ENCODE peak calls at places on chromosomes 13 and 19, in nine cellular contexts. Z is GM23338; G is choroid plexus epithelial cell; L is CD8-positive, alpha-beta T cell; R is GM12865; V is WTC11; Q is fibroblast of pulmonary artery; J is foreskin fibroblast; A is NB4. K is an unnamed sample.

GRCh38 chr13:64958106-64958505 is 2272.0 kb downstream of the PCDH9 start:
- DNase-seq in R (no peak), J (no peak), L (no peak), V (no peak), Q (no peak), G (no peak), A (no peak), Z (no peak), K (no peak)

GRCh38 chr13:59906413-59907027 is 257.2 kb downstream of the DIAPH3 start:
- DNase-seq in V (no peak), A (peak; percentile 33), Z (peak; percentile 46), J (peak; percentile 33), Q (peak; percentile 72), L (no peak), G (peak; percentile 76), R (peak; percentile 17), K (no peak)

GRCh38 chr13:70171151-70171550 is 62.9 kb upstream of the KLHL1 start:
- DNase-seq in V (no peak), R (no peak), A (no peak), J (no peak), Q (no peak), Z (no peak), L (no peak), G (no peak), K (no peak)

GRCh38 chr19:55042688-55043087 is 4.6 kb upstream of the GP6 start:
- DNase-seq in A (no peak), Z (no peak), V (no peak), R (no peak), G (no peak), J (no peak), Q (no peak), L (no peak), K (no peak)

GRCh38 chr13:95129004-95129403 is 172.2 kb downstream of the ABCC4 start:
- DNase-seq in A (no peak), V (no peak), Z (no peak), G (no peak), L (no peak), Q (no peak), J (no peak), R (no peak), K (no peak)

GRCh38 chr13:110949116-110949515 is 34.2 kb upstream of the ANKRD10 start:
- DNase-seq in J (no peak), Z (no peak), Q (no peak), V (no peak), A (no peak), G (no peak), L (no peak), R (no peak), K (no peak)

GRCh38 chr19:38478273-38478971 is 44.9 kb downstream of the RYR1 start:
- DNase-seq in J (no peak), A (peak; percentile 50), G (peak; percentile 11), Q (peak; percentile 6), R (peak; percentile 38), L (no peak), Z (peak; percentile 39), V (peak; percentile 39), K (no peak)

GRCh38 chr13:97256343-97256783 is 34.2 kb downstream of the MBNL2 start:
- DNase-seq in A (no peak), Z (no peak), V (no peak), J (peak; percentile 67), R (no peak), L (no peak), G (peak; percentile 96), Q (peak; percentile 96), K (no peak)

GRCh38 chr19:5149508-5149907 is 180.6 kb downstream of the KDM4B start:
- DNase-seq in Z (no peak), L (no peak), V (no peak), A (no peak), Q (no peak), J (no peak), R (no peak), G (no peak), K (no peak)

GRCh38 chr13:22210134-22210930 is 539.5 kb downstream of the FGF9 start:
- DNase-seq in L (no peak), A (no peak), Q (no peak), J (no peak), V (peak; percentile 21), G (no peak), R (no peak), Z (peak; percentile 48), K (no peak)

GRCh38 chr13:43071824-43072223 is 48.4 kb downstream of the DNAJC15 start:
- DNase-seq in Z (peak; percentile 70), R (no peak), Q (no peak), G (no peak), A (no peak), L (no peak), V (no peak), J (no peak), K (no peak)

GRCh38 chr13:42392706-42393572 is 121.0 kb downstream of the AKAP11 start:
- DNase-seq in Z (no peak), Q (no peak), R (peak; percentile 58), G (peak; percentile 40), J (no peak), L (no peak), A (no peak), V (no peak), K (no peak)

GRCh38 chr19:58553799-58554493 is 959 bp downstream of the CHMP2A start:
- DNase-seq in A (peak; percentile 23), L (no peak), Z (no peak), R (no peak), V (no peak), Q (no peak), G (no peak), J (no peak), K (no peak)

GRCh38 chr13:113903361-113903760 is 39.5 kb upstream of the GAS6 start:
- DNase-seq in Z (no peak), R (no peak), Q (no peak), J (peak; percentile 60), L (no peak), G (no peak), V (no peak), A (no peak), K (no peak)

GRCh38 chr13:42225051-42225450 is 46.9 kb upstream of the AKAP11 start:
- DNase-seq in J (no peak), R (no peak), Q (no peak), Z (no peak), G (no peak), A (no peak), V (no peak), L (no peak), K (no peak)

GRCh38 chr13:80263745-80264513 is 77.0 kb downstream of the SPRY2 start:
- DNase-seq in Z (no peak), V (no peak), A (no peak), Q (no peak), G (no peak), L (no peak), J (no peak), R (no peak), K (no peak)

GRCh38 chr13:97249093-97249787 is 27.1 kb downstream of the MBNL2 start:
- DNase-seq in Z (no peak), Q (peak; percentile 69), A (no peak), L (no peak), G (peak; percentile 95), R (no peak), V (no peak), J (no peak), K (no peak)

DNA sequence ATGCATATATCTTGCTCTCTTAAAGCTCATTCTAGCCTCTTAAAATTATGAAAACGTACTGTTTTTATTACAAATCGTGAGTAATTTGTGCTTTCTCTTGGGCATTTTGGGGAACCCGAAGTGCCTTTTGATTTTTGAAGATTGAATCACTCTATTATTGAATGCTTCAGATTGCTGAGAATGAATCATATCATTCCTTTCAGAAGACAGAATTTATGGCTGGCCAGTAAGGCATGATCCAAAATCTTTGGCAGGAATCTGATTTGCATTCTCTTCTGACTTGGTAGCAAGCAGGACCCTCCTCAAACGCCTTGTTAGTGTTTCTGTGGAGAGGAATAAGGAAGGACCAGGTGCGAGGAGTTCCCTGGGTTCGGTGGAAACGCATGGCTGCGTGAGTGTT is 49.5 kb downstream of the STARD13 start:
- DNase-seq in V (no peak), Z (no peak), G (peak; percentile 74), R (no peak), A (no peak), Q (peak; percentile 72), J (peak; percentile 58), L (no peak), K (no peak)
- TF ChIP-seq CTCF in V (no peak), Z (no peak), G (no peak), R (no peak), A (no peak), Q (no peak), J (no peak), L (no peak), K (no peak)

DNA sequence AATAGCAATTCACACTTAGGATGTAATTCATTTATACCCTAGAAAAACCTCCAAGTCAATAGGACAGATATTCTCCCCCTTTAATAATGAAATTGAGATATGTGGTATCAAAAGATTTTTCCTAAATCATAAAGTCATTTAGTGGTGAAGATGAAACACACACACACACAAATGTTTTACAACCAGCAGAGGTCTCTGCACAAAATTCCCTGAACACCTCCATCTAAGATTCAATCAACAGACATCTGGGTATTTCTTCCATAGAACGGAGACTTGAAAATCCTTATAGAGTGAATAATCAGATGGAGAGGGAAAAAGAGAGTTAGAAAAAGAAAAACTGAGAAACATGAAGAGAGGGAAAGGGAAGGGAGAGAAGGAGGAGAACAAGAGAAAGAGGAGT is 52.8 kb downstream of the MYCBP2 start:
- DNase-seq in G (peak; percentile 5), Q (no peak), J (no peak), V (no peak), A (no peak), Z (no peak), R (no peak), L (no peak), K (no peak)
- TF ChIP-seq CTCF in G (no peak), Q (no peak), J (no peak), V (no peak), A (no peak), Z (peak; percentile 28), R (no peak), L (peak; percentile 18), K (no peak)

DNA sequence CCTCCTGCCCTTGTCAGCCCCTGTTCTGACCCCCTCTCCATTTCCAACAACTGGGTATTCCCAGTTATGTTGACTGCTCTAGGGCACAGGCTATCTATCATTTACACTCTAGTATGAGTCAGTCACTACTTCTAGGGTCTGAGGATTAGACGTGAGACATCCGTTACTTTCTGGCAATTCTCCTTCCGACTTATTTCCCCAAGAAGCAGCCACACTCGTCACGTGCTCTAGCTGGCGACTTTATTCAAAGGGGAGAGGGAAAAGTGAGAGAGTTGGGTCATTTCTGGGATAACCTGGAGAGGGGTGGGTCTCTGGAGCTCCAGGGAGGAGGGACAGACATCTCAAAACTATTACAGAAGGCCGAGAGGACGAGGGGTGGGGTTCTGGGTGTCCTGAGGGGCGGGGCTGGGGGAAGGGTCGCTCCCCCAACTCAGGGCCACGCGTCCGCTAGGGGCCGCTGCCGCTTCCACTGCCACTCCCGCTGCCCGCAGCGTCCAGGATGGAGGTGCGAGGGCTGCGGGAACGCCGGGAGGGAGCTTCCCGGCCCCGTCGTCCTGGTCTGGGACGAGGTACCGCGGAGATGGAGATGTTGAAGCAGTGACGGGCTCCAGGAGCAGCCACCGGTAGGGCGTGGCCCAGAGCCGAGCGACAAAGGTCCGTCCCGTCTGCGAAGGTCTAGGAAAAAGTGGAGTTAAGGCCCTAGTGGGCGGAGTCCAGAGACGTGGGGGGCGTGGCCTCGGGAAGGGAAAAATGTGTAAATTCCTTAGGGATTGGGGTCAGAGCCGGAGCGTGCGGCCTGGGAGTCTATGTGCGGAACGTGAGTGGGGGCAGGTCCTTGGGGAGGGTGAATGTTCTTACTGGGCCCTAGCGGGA is 8.9 kb downstream of the RTBDN start:
- DNase-seq in Q (no peak), G (no peak), L (no peak), R (no peak), V (peak; percentile 94), A (no peak), J (no peak), Z (peak; percentile 96), K (peak; percentile 62)
- TF ChIP-seq CTCF in Q (peak; percentile 34), G (peak; percentile 53), L (peak; percentile 28), R (no peak), V (peak; percentile 60), A (no peak), J (peak; percentile 25), Z (peak; percentile 89), K (peak; percentile 29)

GRCh38 chr19:17539288-17540117 is 15.9 kb upstream of the COLGALT1 start:
- DNase-seq in R (peak; percentile 96), J (peak; percentile 90), V (peak; percentile 100), L (peak; percentile 83), Z (peak; percentile 100), G (peak; percentile 97), A (peak; percentile 96), Q (peak; percentile 97), K (peak; percentile 98)
- TF ChIP-seq CTCF in R (no peak), J (peak; percentile 14), V (no peak), L (no peak), Z (peak; percentile 67), G (peak; percentile 47), A (no peak), Q (peak; percentile 31), K (peak; percentile 20)

K was measured in GM13976.